ENCODE peak calls at places on chromosomes 11 and 22, in six cellular contexts. A is testis, P is heart left ventricle, Y is pancreas, V is neural progenitor cell, F is mammary epithelial cell. K is an unnamed sample.

GRCh38 chr22:46070722-46071450 is 79.4 kb upstream of the PPARA start:
- DNase-seq in A (peak), P (peak), Y (peak), V (peak), F (peak), K (peak)

GRCh38 chr11:30392221-30392784 is 69.4 kb downstream of the ARL14EP start:
- DNase-seq in A (peak), P (peak), Y (no peak), V (no peak), F (peak), K (no peak)

GRCh38 chr11:29214833-29215232 is 802.0 kb downstream of the KCNA4 start:
- DNase-seq in A (no peak), P (no peak), Y (no peak), V (no peak), F (peak), K (no peak)

GRCh38 chr11:106989056-106989455 is 29.2 kb downstream of the GUCY1A2 start:
- DNase-seq in A (no peak), P (no peak), Y (no peak), V (no peak), F (no peak), K (no peak)

GRCh38 chr11:46444305-46444704 is 52.7 kb upstream of the CHRM4 start:
- DNase-seq in A (no peak), P (no peak), Y (no peak), V (no peak), F (no peak), K (no peak)

GRCh38 chr22:31075961-31076360 is 5.2 kb upstream of the SMTN start:
- DNase-seq in A (peak), P (peak), Y (peak), V (no peak), F (no peak), K (peak)

GRCh38 chr11:31816467-31817053 is 5.4 kb upstream of the PAX6 start:
- DNase-seq in A (no peak), P (no peak), Y (no peak), V (peak), F (no peak), K (no peak)

GRCh38 chr22:32674925-32675825 is 126.3 kb upstream of the TIMP3 start:
- DNase-seq in A (peak), P (peak), Y (no peak), V (no peak), F (no peak), K (no peak)

GRCh38 chr11:22407899-22408298 is 69.7 kb downstream of the SLC17A6 start:
- DNase-seq in A (no peak), P (no peak), Y (no peak), V (peak), F (no peak), K (no peak)

GRCh38 chr11:118953265-118953664 is 2.8 kb upstream of the UPK2 start:
- DNase-seq in A (peak), P (no peak), Y (no peak), V (peak), F (no peak), K (no peak)

GRCh38 chr11:101390539-101390938 is 193.3 kb downstream of the TRPC6 start:
- DNase-seq in A (no peak), P (no peak), Y (no peak), V (no peak), F (no peak), K (no peak)

GRCh38 chr11:14905104-14906033 is 13.3 kb upstream of the CYP2R1 start:
- DNase-seq in A (peak), P (peak), Y (peak), V (peak), F (no peak), K (peak)

GRCh38 chr11:38456371-38456770 is 1858.3 kb upstream of the RAG2 start:
- DNase-seq in A (no peak), P (no peak), Y (no peak), V (no peak), F (peak), K (no peak)

GRCh38 chr11:66172146-66172545 is 96.3 kb upstream of the RAB1B start:
- DNase-seq in A (no peak), P (no peak), Y (no peak), V (no peak), F (peak), K (no peak)

GRCh38 chr22:48318173-48318572 is 1509.5 kb downstream of the BRD1 start:
- DNase-seq in A (no peak), P (no peak), Y (no peak), V (no peak), F (no peak), K (no peak)

GRCh38 chr11:117026593-117027330 is 71.5 kb downstream of the SIK3 start:
- DNase-seq in A (no peak), P (no peak), Y (no peak), V (no peak), F (peak), K (no peak)

GRCh38 chr22:16958475-16958874 is 49.5 kb downstream of the GAB4 start:
- DNase-seq in A (no peak), P (no peak), Y (no peak), V (no peak), F (no peak), K (no peak)

GRCh38 chr11:37105456-37105855 is 507.4 kb upstream of the RAG2 start:
- DNase-seq in A (no peak), P (no peak), Y (no peak), V (no peak), F (no peak), K (no peak)

GRCh38 chr11:1573847-1574255 is 1.8 kb upstream of the DUSP8 start:
- DNase-seq in A (no peak), P (no peak), Y (peak), V (no peak), F (peak), K (peak)

GRCh38 chr11:117058761-117059233 is 39.4 kb downstream of the SIK3 start:
- DNase-seq in A (no peak), P (no peak), Y (no peak), V (peak), F (no peak), K (no peak)

GRCh38 chr11:111441443-111441842 is 62.4 kb upstream of the POU2AF1 start:
- DNase-seq in A (no peak), P (no peak), Y (no peak), V (no peak), F (peak), K (no peak)

GRCh38 chr22:36936362-36937116 is 23.1 kb downstream of the CSF2RB start:
- DNase-seq in A (no peak), P (no peak), Y (no peak), V (no peak), F (no peak), K (no peak)

GRCh38 chr11:74493816-74494630 is 499 bp upstream of the LIPT2 start:
- DNase-seq in A (no peak), P (no peak), Y (peak), V (no peak), F (peak), K (no peak)

GRCh38 chr22:19779685-19780268 is 19.2 kb downstream of the TBX1 start:
- DNase-seq in A (no peak), P (no peak), Y (no peak), V (peak), F (no peak), K (no peak)

GRCh38 chr22:37472418-37473006 is 13.7 kb downstream of the MFNG start:
- DNase-seq in A (no peak), P (no peak), Y (no peak), V (peak), F (no peak), K (no peak)

GRCh38 chr11:16759857-16760256 is 21.4 kb downstream of the C11orf58 start:
- DNase-seq in A (no peak), P (no peak), Y (no peak), V (no peak), F (no peak), K (no peak)

GRCh38 chr11:2982214-2982613 is 9.9 kb downstream of the NAP1L4 start:
- DNase-seq in A (no peak), P (no peak), Y (no peak), V (no peak), F (no peak), K (no peak)
- H3K27ac ChIP-seq in A (no peak), P (no peak), Y (no peak), V (no peak), F (no peak), K (no peak)

DNA sequence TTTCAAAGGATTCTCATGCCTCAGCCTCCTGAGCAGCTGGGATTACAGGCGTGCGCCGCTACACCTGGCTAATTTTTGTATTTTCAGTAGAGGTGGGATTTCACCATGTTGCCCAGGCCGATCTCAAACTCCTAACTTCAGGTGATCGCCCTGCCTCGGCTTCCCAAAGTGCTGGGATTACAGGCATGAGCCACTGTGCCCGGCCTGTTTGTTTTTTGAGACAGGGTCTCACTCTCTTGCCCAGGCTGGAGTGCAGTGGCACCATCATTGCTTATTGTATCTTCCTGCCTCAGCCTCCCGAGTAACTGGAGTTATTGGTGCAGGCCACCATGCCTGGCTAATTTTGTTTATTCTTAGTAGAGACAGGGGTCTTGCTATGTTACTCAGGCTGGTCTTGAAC is 8.1 kb downstream of the FADS2 start:
- DNase-seq in A (no peak), P (no peak), Y (no peak), V (no peak), F (no peak), K (no peak)
- H3K27ac ChIP-seq in A (no peak), P (peak), Y (no peak), V (no peak), F (no peak), K (peak)

GRCh38 chr11:72624496-72625201 is 49.6 kb downstream of the PDE2A start:
- DNase-seq in A (peak), P (no peak), Y (no peak), V (no peak), F (no peak), K (peak)
- H3K27ac ChIP-seq in A (no peak), P (peak), Y (no peak), V (no peak), F (no peak), K (peak)

GRCh38 chr22:38735465-38736256 is 20.1 kb downstream of the SUN2 start:
- DNase-seq in A (no peak), P (no peak), Y (no peak), V (no peak), F (no peak), K (no peak)

GRCh38 chr22:38735126-38735464 is 20.7 kb downstream of the SUN2 start:
- DNase-seq in A (no peak), P (no peak), Y (no peak), V (no peak), F (no peak), K (no peak)

GRCh38 chr22:38736257-38736570 is 19.6 kb downstream of the SUN2 start:
- DNase-seq in A (no peak), P (no peak), Y (no peak), V (no peak), F (no peak), K (no peak)

GRCh38 chr22:38733329-38734202 is 22.2 kb downstream of the SUN2 start:
- DNase-seq in A (peak), P (no peak), Y (peak), V (peak), F (no peak), K (peak)

GRCh38 chr22:38734203-38735100 is 21.3 kb downstream of the SUN2 start:
- DNase-seq in A (no peak), P (no peak), Y (no peak), V (no peak), F (no peak), K (no peak)
- H3K27ac ChIP-seq in A (no peak), P (peak), Y (peak), V (no peak), F (no peak), K (peak)

K was measured in tibial artery.